ENCODE peak calls at places on chromosomes 12 and 14, in seven cellular contexts. W, H, S, N, T, K and U are unnamed samples.

GRCh38 chr14:105582639-105583038 is 56.3 kb downstream of the TMEM121 start:
- ATAC-seq in S (peak; percentile 25), N (peak; percentile 42), W (peak; percentile 58), K (peak; percentile 70), H (no peak), T (peak; percentile 41), U (no peak)

GRCh38 chr12:8087666-8088065 is 5.6 kb downstream of the NECAP1 start:
- ATAC-seq in T (no peak), K (no peak), W (no peak), N (no peak), S (no peak), H (no peak), U (no peak)

GRCh38 chr14:63515240-63515639 is 27.9 kb downstream of the PPP2R5E start:
- ATAC-seq in K (no peak), T (no peak), N (no peak), H (no peak), S (no peak), W (no peak), U (no peak)

GRCh38 chr14:21003788-21004346 is 4.8 kb downstream of the SLC39A2 start:
- ATAC-seq in W (peak; percentile 85), T (no peak), K (peak; percentile 73), S (no peak), N (no peak), H (no peak), U (no peak)

GRCh38 chr12:64990991-64991570 is 130.0 kb downstream of the WIF1 start:
- ATAC-seq in W (no peak), S (no peak), K (no peak), T (no peak), H (no peak), N (no peak), U (no peak)

GRCh38 chr14:88504602-88505001 is 50.2 kb downstream of the PTPN21 start:
- ATAC-seq in K (no peak), N (no peak), T (no peak), W (peak; percentile 79), S (no peak), H (no peak), U (no peak)

GRCh38 chr14:69664190-69664742 is 52.9 kb downstream of the SUSD6 start:
- ATAC-seq in W (peak; percentile 10), T (no peak), H (no peak), K (no peak), S (no peak), N (no peak), U (no peak)

GRCh38 chr12:79659961-79660431 is 30.8 kb downstream of the PAWR start:
- ATAC-seq in T (no peak), K (no peak), N (no peak), S (no peak), H (no peak), W (no peak), U (no peak)

GRCh38 chr14:99566390-99567354 is 37.3 kb downstream of the CCDC85C start:
- ATAC-seq in N (no peak), W (no peak), K (no peak), T (no peak), H (no peak), S (no peak), U (no peak)

GRCh38 chr14:36502558-36503508 is 17.2 kb downstream of the NKX2-1 start:
- ATAC-seq in H (no peak), T (no peak), K (no peak), W (no peak), S (no peak), N (no peak), U (no peak)